ENCODE peak calls at places on chromosomes 6 and 20, in ten cellular contexts. One of them, this sample, is unnamed.

GRCh38 chr20:33531047-33531877 is 41.4 kb downstream of the CBFA2T2 start:
- DNase-seq in cardiac muscle cell: peak
- DNase-seq in midbrain: no peak
- DNase-seq in glomerular endothelial cell: no peak
- DNase-seq in H7: no peak
- DNase-seq in stimulated activated CD4-positive, alpha-beta T cell treated with anti-CD3 and anti-CD28 coated beads, Interleukin-2, amount 100 ng/mL, for 48 hours: no peak
- DNase-seq in body of pancreas: no peak
- DNase-seq in cardiac fibroblast: peak
- DNase-seq in GM03348: peak
- DNase-seq in PC-3: no peak
- DNase-seq in this sample: peak

GRCh38 chr6:89239338-89239737 is 22.2 kb upstream of the GABRR1 start:
- DNase-seq in midbrain: no peak
- DNase-seq in cardiac fibroblast: no peak
- DNase-seq in cardiac muscle cell: peak
- DNase-seq in glomerular endothelial cell: no peak
- DNase-seq in H7: peak
- DNase-seq in PC-3: no peak
- DNase-seq in GM03348: no peak
- DNase-seq in body of pancreas: no peak
- DNase-seq in stimulated activated CD4-positive, alpha-beta T cell treated with anti-CD3 and anti-CD28 coated beads, Interleukin-2, amount 100 ng/mL, for 48 hours: peak
- DNase-seq in this sample: peak

GRCh38 chr6:12327391-12327790 is 37.2 kb downstream of the EDN1 start:
- DNase-seq in cardiac muscle cell: no peak
- DNase-seq in H7: no peak
- DNase-seq in stimulated activated CD4-positive, alpha-beta T cell treated with anti-CD3 and anti-CD28 coated beads, Interleukin-2, amount 100 ng/mL, for 48 hours: no peak
- DNase-seq in midbrain: no peak
- DNase-seq in body of pancreas: no peak
- DNase-seq in cardiac fibroblast: no peak
- DNase-seq in GM03348: peak
- DNase-seq in glomerular endothelial cell: no peak
- DNase-seq in PC-3: peak
- DNase-seq in this sample: no peak

GRCh38 chr6:95228636-95229035 is 348.7 kb upstream of the MANEA start:
- DNase-seq in midbrain: no peak
- DNase-seq in stimulated activated CD4-positive, alpha-beta T cell treated with anti-CD3 and anti-CD28 coated beads, Interleukin-2, amount 100 ng/mL, for 48 hours: no peak
- DNase-seq in cardiac fibroblast: no peak
- DNase-seq in PC-3: no peak
- DNase-seq in H7: no peak
- DNase-seq in body of pancreas: no peak
- DNase-seq in glomerular endothelial cell: no peak
- DNase-seq in GM03348: no peak
- DNase-seq in cardiac muscle cell: no peak
- DNase-seq in this sample: peak

GRCh38 chr6:152503541-152503940 is 133.6 kb downstream of the SYNE1 start:
- DNase-seq in GM03348: peak
- DNase-seq in cardiac fibroblast: peak
- DNase-seq in stimulated activated CD4-positive, alpha-beta T cell treated with anti-CD3 and anti-CD28 coated beads, Interleukin-2, amount 100 ng/mL, for 48 hours: no peak
- DNase-seq in H7: no peak
- DNase-seq in midbrain: no peak
- DNase-seq in glomerular endothelial cell: no peak
- DNase-seq in PC-3: peak
- DNase-seq in cardiac muscle cell: peak
- DNase-seq in body of pancreas: no peak
- DNase-seq in this sample: no peak

GRCh38 chr6:112881828-112882227 is 534.7 kb downstream of the RFPL4B start:
- DNase-seq in H7: no peak
- DNase-seq in cardiac muscle cell: no peak
- DNase-seq in body of pancreas: no peak
- DNase-seq in cardiac fibroblast: no peak
- DNase-seq in GM03348: peak
- DNase-seq in stimulated activated CD4-positive, alpha-beta T cell treated with anti-CD3 and anti-CD28 coated beads, Interleukin-2, amount 100 ng/mL, for 48 hours: no peak
- DNase-seq in PC-3: no peak
- DNase-seq in glomerular endothelial cell: no peak
- DNase-seq in midbrain: no peak
- DNase-seq in this sample: no peak

GRCh38 chr6:55957961-55958422 is 82.6 kb upstream of the BMP5 start:
- DNase-seq in stimulated activated CD4-positive, alpha-beta T cell treated with anti-CD3 and anti-CD28 coated beads, Interleukin-2, amount 100 ng/mL, for 48 hours: no peak
- DNase-seq in midbrain: no peak
- DNase-seq in H7: no peak
- DNase-seq in cardiac fibroblast: peak
- DNase-seq in PC-3: no peak
- DNase-seq in cardiac muscle cell: peak
- DNase-seq in GM03348: no peak
- DNase-seq in glomerular endothelial cell: no peak
- DNase-seq in body of pancreas: no peak
- DNase-seq in this sample: no peak

GRCh38 chr20:35023624-35024023 is 68.0 kb downstream of the MYH7B start:
- DNase-seq in GM03348: no peak
- DNase-seq in H7: no peak
- DNase-seq in stimulated activated CD4-positive, alpha-beta T cell treated with anti-CD3 and anti-CD28 coated beads, Interleukin-2, amount 100 ng/mL, for 48 hours: no peak
- DNase-seq in body of pancreas: no peak
- DNase-seq in cardiac fibroblast: no peak
- DNase-seq in PC-3: no peak
- DNase-seq in glomerular endothelial cell: no peak
- DNase-seq in midbrain: no peak
- DNase-seq in cardiac muscle cell: no peak
- DNase-seq in this sample: no peak

GRCh38 chr6:43867246-43867645 is 97.2 kb downstream of the VEGFA start:
- DNase-seq in midbrain: no peak
- DNase-seq in GM03348: no peak
- DNase-seq in stimulated activated CD4-positive, alpha-beta T cell treated with anti-CD3 and anti-CD28 coated beads, Interleukin-2, amount 100 ng/mL, for 48 hours: no peak
- DNase-seq in H7: no peak
- DNase-seq in body of pancreas: no peak
- DNase-seq in PC-3: no peak
- DNase-seq in glomerular endothelial cell: no peak
- DNase-seq in cardiac muscle cell: no peak
- DNase-seq in cardiac fibroblast: no peak
- DNase-seq in this sample: no peak

GRCh38 chr6:156777866-156778614 is 862 bp downstream of the ARID1B start:
- DNase-seq in body of pancreas: peak
- DNase-seq in PC-3: peak
- DNase-seq in cardiac muscle cell: peak
- DNase-seq in glomerular endothelial cell: no peak
- DNase-seq in H7: peak
- DNase-seq in stimulated activated CD4-positive, alpha-beta T cell treated with anti-CD3 and anti-CD28 coated beads, Interleukin-2, amount 100 ng/mL, for 48 hours: peak
- DNase-seq in midbrain: peak
- DNase-seq in GM03348: peak
- DNase-seq in cardiac fibroblast: peak
- DNase-seq in this sample: peak

GRCh38 chr6:148247386-148248063 is 95.1 kb upstream of the SASH1 start:
- DNase-seq in cardiac fibroblast: no peak
- DNase-seq in stimulated activated CD4-positive, alpha-beta T cell treated with anti-CD3 and anti-CD28 coated beads, Interleukin-2, amount 100 ng/mL, for 48 hours: no peak
- DNase-seq in glomerular endothelial cell: no peak
- DNase-seq in cardiac muscle cell: no peak
- DNase-seq in GM03348: no peak
- DNase-seq in body of pancreas: no peak
- DNase-seq in H7: no peak
- DNase-seq in midbrain: no peak
- DNase-seq in PC-3: no peak
- DNase-seq in this sample: peak

GRCh38 chr6:37019065-37019450 is 13.6 kb downstream of the FGD2 start:
- DNase-seq in stimulated activated CD4-positive, alpha-beta T cell treated with anti-CD3 and anti-CD28 coated beads, Interleukin-2, amount 100 ng/mL, for 48 hours: no peak
- DNase-seq in body of pancreas: peak
- DNase-seq in glomerular endothelial cell: no peak
- DNase-seq in cardiac muscle cell: no peak
- DNase-seq in PC-3: peak
- DNase-seq in midbrain: no peak
- DNase-seq in GM03348: no peak
- DNase-seq in H7: no peak
- DNase-seq in cardiac fibroblast: no peak
- DNase-seq in this sample: peak

GRCh38 chr6:128491643-128492206 is 28.7 kb downstream of the PTPRK start:
- DNase-seq in PC-3: peak
- DNase-seq in cardiac fibroblast: peak
- DNase-seq in midbrain: peak
- DNase-seq in body of pancreas: peak
- DNase-seq in H7: no peak
- DNase-seq in stimulated activated CD4-positive, alpha-beta T cell treated with anti-CD3 and anti-CD28 coated beads, Interleukin-2, amount 100 ng/mL, for 48 hours: no peak
- DNase-seq in cardiac muscle cell: peak
- DNase-seq in GM03348: peak
- DNase-seq in glomerular endothelial cell: no peak
- DNase-seq in this sample: peak

GRCh38 chr6:137827977-137828815 is 38.9 kb upstream of the TNFAIP3 start:
- DNase-seq in H7: no peak
- DNase-seq in midbrain: no peak
- DNase-seq in PC-3: no peak
- DNase-seq in cardiac fibroblast: no peak
- DNase-seq in glomerular endothelial cell: no peak
- DNase-seq in GM03348: no peak
- DNase-seq in body of pancreas: no peak
- DNase-seq in stimulated activated CD4-positive, alpha-beta T cell treated with anti-CD3 and anti-CD28 coated beads, Interleukin-2, amount 100 ng/mL, for 48 hours: peak
- DNase-seq in cardiac muscle cell: no peak
- DNase-seq in this sample: no peak

GRCh38 chr20:40203032-40203431 is 486.0 kb downstream of the MAFB start:
- DNase-seq in GM03348: no peak
- DNase-seq in H7: no peak
- DNase-seq in cardiac fibroblast: no peak
- DNase-seq in PC-3: no peak
- DNase-seq in body of pancreas: no peak
- DNase-seq in midbrain: no peak
- DNase-seq in glomerular endothelial cell: no peak
- DNase-seq in cardiac muscle cell: no peak
- DNase-seq in stimulated activated CD4-positive, alpha-beta T cell treated with anti-CD3 and anti-CD28 coated beads, Interleukin-2, amount 100 ng/mL, for 48 hours: no peak
- DNase-seq in this sample: no peak

GRCh38 chr6:160215232-160215631 is 43.4 kb downstream of the SLC22A2 start:
- DNase-seq in PC-3: no peak
- DNase-seq in cardiac muscle cell: peak
- DNase-seq in cardiac fibroblast: peak
- DNase-seq in midbrain: no peak
- DNase-seq in body of pancreas: no peak
- DNase-seq in H7: no peak
- DNase-seq in GM03348: no peak
- DNase-seq in stimulated activated CD4-positive, alpha-beta T cell treated with anti-CD3 and anti-CD28 coated beads, Interleukin-2, amount 100 ng/mL, for 48 hours: no peak
- DNase-seq in glomerular endothelial cell: no peak
- DNase-seq in this sample: no peak

GRCh38 chr6:80769101-80769500 is 662.6 kb downstream of the BCKDHB start:
- DNase-seq in midbrain: no peak
- DNase-seq in PC-3: peak
- DNase-seq in cardiac muscle cell: no peak
- DNase-seq in cardiac fibroblast: peak
- DNase-seq in H7: no peak
- DNase-seq in stimulated activated CD4-positive, alpha-beta T cell treated with anti-CD3 and anti-CD28 coated beads, Interleukin-2, amount 100 ng/mL, for 48 hours: no peak
- DNase-seq in glomerular endothelial cell: no peak
- DNase-seq in GM03348: peak
- DNase-seq in body of pancreas: no peak
- DNase-seq in this sample: no peak

GRCh38 chr20:10061641-10062040 is 26.9 kb downstream of the ANKEF1 start:
- DNase-seq in stimulated activated CD4-positive, alpha-beta T cell treated with anti-CD3 and anti-CD28 coated beads, Interleukin-2, amount 100 ng/mL, for 48 hours: no peak
- DNase-seq in body of pancreas: no peak
- DNase-seq in glomerular endothelial cell: no peak
- DNase-seq in H7: no peak
- DNase-seq in PC-3: no peak
- DNase-seq in midbrain: no peak
- DNase-seq in cardiac muscle cell: no peak
- DNase-seq in cardiac fibroblast: no peak
- DNase-seq in GM03348: no peak
- DNase-seq in this sample: peak

GRCh38 chr20:17873410-17874270 is 95.0 kb downstream of the SNX5 start:
- DNase-seq in midbrain: no peak
- DNase-seq in glomerular endothelial cell: no peak
- DNase-seq in stimulated activated CD4-positive, alpha-beta T cell treated with anti-CD3 and anti-CD28 coated beads, Interleukin-2, amount 100 ng/mL, for 48 hours: no peak
- DNase-seq in cardiac muscle cell: peak
- DNase-seq in body of pancreas: peak
- DNase-seq in PC-3: peak
- DNase-seq in cardiac fibroblast: peak
- DNase-seq in GM03348: peak
- DNase-seq in H7: peak
- DNase-seq in this sample: peak

GRCh38 chr20:12023169-12023795 is 105.6 kb downstream of the BTBD3 start:
- DNase-seq in midbrain: no peak
- DNase-seq in cardiac muscle cell: no peak
- DNase-seq in body of pancreas: no peak
- DNase-seq in cardiac fibroblast: no peak
- DNase-seq in glomerular endothelial cell: no peak
- DNase-seq in PC-3: no peak
- DNase-seq in GM03348: no peak
- DNase-seq in stimulated activated CD4-positive, alpha-beta T cell treated with anti-CD3 and anti-CD28 coated beads, Interleukin-2, amount 100 ng/mL, for 48 hours: no peak
- DNase-seq in H7: no peak
- DNase-seq in this sample: no peak

GRCh38 chr20:22411568-22412450 is 172.6 kb downstream of the FOXA2 start:
- DNase-seq in glomerular endothelial cell: no peak
- DNase-seq in midbrain: no peak
- DNase-seq in body of pancreas: peak
- DNase-seq in stimulated activated CD4-positive, alpha-beta T cell treated with anti-CD3 and anti-CD28 coated beads, Interleukin-2, amount 100 ng/mL, for 48 hours: no peak
- DNase-seq in PC-3: no peak
- DNase-seq in GM03348: peak
- DNase-seq in H7: no peak
- DNase-seq in cardiac muscle cell: peak
- DNase-seq in cardiac fibroblast: peak
- DNase-seq in this sample: no peak

GRCh38 chr6:33118525-33119123 is 42.8 kb downstream of the HLA-DPB1 start:
- DNase-seq in stimulated activated CD4-positive, alpha-beta T cell treated with anti-CD3 and anti-CD28 coated beads, Interleukin-2, amount 100 ng/mL, for 48 hours: no peak
- DNase-seq in body of pancreas: no peak
- DNase-seq in cardiac muscle cell: peak
- DNase-seq in glomerular endothelial cell: peak
- DNase-seq in midbrain: peak
- DNase-seq in PC-3: peak
- DNase-seq in cardiac fibroblast: peak
- DNase-seq in GM03348: peak
- DNase-seq in H7: no peak
- DNase-seq in this sample: peak

GRCh38 chr6:26555505-26556262 is 17.5 kb downstream of the HMGN4 start:
- DNase-seq in midbrain: peak
- DNase-seq in PC-3: no peak
- DNase-seq in stimulated activated CD4-positive, alpha-beta T cell treated with anti-CD3 and anti-CD28 coated beads, Interleukin-2, amount 100 ng/mL, for 48 hours: no peak
- DNase-seq in body of pancreas: no peak
- DNase-seq in H7: peak
- DNase-seq in cardiac muscle cell: peak
- DNase-seq in GM03348: no peak
- DNase-seq in glomerular endothelial cell: no peak
- DNase-seq in cardiac fibroblast: peak
- DNase-seq in this sample: no peak

GRCh38 chr6:146785001-146785585 is 186.3 kb downstream of the ADGB start:
- DNase-seq in cardiac fibroblast: peak
- DNase-seq in cardiac muscle cell: peak
- DNase-seq in midbrain: no peak
- DNase-seq in H7: peak
- DNase-seq in GM03348: peak
- DNase-seq in stimulated activated CD4-positive, alpha-beta T cell treated with anti-CD3 and anti-CD28 coated beads, Interleukin-2, amount 100 ng/mL, for 48 hours: no peak
- DNase-seq in glomerular endothelial cell: peak
- DNase-seq in body of pancreas: peak
- DNase-seq in PC-3: peak
- DNase-seq in this sample: peak

GRCh38 chr20:57526067-57526884 is 1.3 kb upstream of the CTCFL start:
- DNase-seq in GM03348: no peak
- DNase-seq in cardiac fibroblast: no peak
- DNase-seq in stimulated activated CD4-positive, alpha-beta T cell treated with anti-CD3 and anti-CD28 coated beads, Interleukin-2, amount 100 ng/mL, for 48 hours: no peak
- DNase-seq in PC-3: no peak
- DNase-seq in cardiac muscle cell: no peak
- DNase-seq in midbrain: no peak
- DNase-seq in body of pancreas: no peak
- DNase-seq in glomerular endothelial cell: no peak
- DNase-seq in H7: peak
- DNase-seq in this sample: peak

GRCh38 chr6:71444222-71444621 is 155.6 kb downstream of the OGFRL1 start:
- DNase-seq in cardiac muscle cell: peak
- DNase-seq in body of pancreas: no peak
- DNase-seq in H7: no peak
- DNase-seq in cardiac fibroblast: peak
- DNase-seq in GM03348: no peak
- DNase-seq in midbrain: peak
- DNase-seq in glomerular endothelial cell: no peak
- DNase-seq in PC-3: peak
- DNase-seq in stimulated activated CD4-positive, alpha-beta T cell treated with anti-CD3 and anti-CD28 coated beads, Interleukin-2, amount 100 ng/mL, for 48 hours: no peak
- DNase-seq in this sample: no peak

GRCh38 chr6:5567352-5567751 is 306.0 kb downstream of the FARS2 start:
- DNase-seq in body of pancreas: no peak
- DNase-seq in cardiac muscle cell: no peak
- DNase-seq in cardiac fibroblast: no peak
- DNase-seq in GM03348: no peak
- DNase-seq in glomerular endothelial cell: no peak
- DNase-seq in midbrain: no peak
- DNase-seq in H7: no peak
- DNase-seq in stimulated activated CD4-positive, alpha-beta T cell treated with anti-CD3 and anti-CD28 coated beads, Interleukin-2, amount 100 ng/mL, for 48 hours: no peak
- DNase-seq in PC-3: no peak
- DNase-seq in this sample: no peak

GRCh38 chr20:49644980-49645565 is 68.6 kb downstream of the B4GALT5 start:
- DNase-seq in body of pancreas: no peak
- DNase-seq in midbrain: no peak
- DNase-seq in stimulated activated CD4-positive, alpha-beta T cell treated with anti-CD3 and anti-CD28 coated beads, Interleukin-2, amount 100 ng/mL, for 48 hours: no peak
- DNase-seq in PC-3: no peak
- DNase-seq in cardiac fibroblast: no peak
- DNase-seq in H7: no peak
- DNase-seq in glomerular endothelial cell: no peak
- DNase-seq in GM03348: no peak
- DNase-seq in cardiac muscle cell: no peak
- DNase-seq in this sample: no peak